ENCODE peak calls at places on chromosomes 6 and 20, in four cellular contexts. K is mesenchymal stem cell, Z is SJSA1, N is left ventricle myocardium inferior. J is an unnamed sample. For H3K36me3, the result is how much of the 10 kb centered on the place peaks cover.

GRCh38 chr6:103570431-103570830 is 1289.3 kb downstream of the HACE1 start:
- DNase-seq in K (no peak), Z (no peak), N (no peak), J (no peak)

GRCh38 chr20:56359212-56360132 is 698 bp downstream of the FAM210B start:
- DNase-seq in K (peak), Z (peak), N (peak), J (peak)

GRCh38 chr20:17647391-17648305 is 34.4 kb downstream of the RRBP1 start:
- DNase-seq in K (no peak), Z (no peak), N (no peak), J (no peak)

GRCh38 chr6:160160450-160160849 is 38.8 kb downstream of the SLC22A1 start:
- DNase-seq in K (no peak), Z (no peak), N (no peak), J (no peak)

GRCh38 chr20:21511485-21511849 is 2.4 kb downstream of the NKX2-2 start:
- DNase-seq in K (no peak), Z (peak), N (no peak), J (no peak)

GRCh38 chr6:108896111-108896661 is 48.0 kb downstream of the ARMC2 start:
- DNase-seq in K (peak), Z (no peak), N (no peak), J (no peak)

GRCh38 chr6:169141706-169142705 is 111.6 kb downstream of the THBS2 start:
- DNase-seq in K (no peak), Z (no peak), N (peak), J (peak)

GRCh38 chr6:52130440-52130839 is 43.0 kb upstream of the PKHD1 start:
- DNase-seq in K (no peak), Z (no peak), N (no peak), J (no peak)

GRCh38 chr6:72952808-72953630 is 272.3 kb downstream of the KHDC1L start:
- DNase-seq in K (peak), Z (no peak), N (no peak), J (no peak)

GRCh38 chr6:66772785-66773184 is 1065.8 kb upstream of the EYS start:
- DNase-seq in K (peak), Z (no peak), N (peak), J (peak)

GRCh38 chr6:167093922-167094432 is 28.9 kb upstream of the CCR6 start:
- DNase-seq in K (no peak), Z (no peak), N (no peak), J (no peak)

GRCh38 chr20:4341804-4342560 is 326.6 kb upstream of the RNF24 start:
- DNase-seq in K (peak), Z (peak), N (no peak), J (no peak)

GRCh38 chr20:58045156-58045555 is 183.3 kb downstream of the ANKRD60 start:
- DNase-seq in K (no peak), Z (no peak), N (no peak), J (no peak)

GRCh38 chr6:80250391-80250997 is 144.0 kb downstream of the BCKDHB start:
- DNase-seq in K (peak), Z (no peak), N (no peak), J (no peak)

GRCh38 chr6:162237331-162237730 is 490.2 kb downstream of the PRKN start:
- DNase-seq in K (no peak), Z (no peak), N (no peak), J (no peak)

GRCh38 chr20:18879262-18879661 is 65.7 kb downstream of the SCP2D1 start:
- DNase-seq in K (no peak), Z (no peak), N (no peak), J (no peak)

GRCh38 chr6:33691456-33692077 is 19.9 kb downstream of the UQCC2 start:
- DNase-seq in K (no peak), Z (no peak), N (no peak), J (no peak)

GRCh38 chr6:168190646-168191443 is 111.8 kb upstream of the FRMD1 start:
- DNase-seq in K (no peak), Z (peak), N (no peak), J (peak)

GRCh38 chr6:89436226-89436625 is 3.3 kb downstream of the ANKRD6 start:
- DNase-seq in K (no peak), Z (no peak), N (no peak), J (no peak)

GRCh38 chr6:74458536-74458935 is 747.3 kb downstream of the COL12A1 start:
- DNase-seq in K (peak), Z (no peak), N (no peak), J (no peak)

GRCh38 chr6:17485181-17485580 is 91.8 kb downstream of the CAP2 start:
- DNase-seq in K (no peak), Z (no peak), N (no peak), J (no peak)

GRCh38 chr20:4820833-4821518 is 99.3 kb downstream of the PRND start:
- DNase-seq in K (peak), Z (no peak), N (no peak), J (peak)

GRCh38 chr20:8721098-8721497 is 347.8 kb upstream of the PLCB4 start:
- DNase-seq in K (peak), Z (peak), N (peak), J (no peak)

GRCh38 chr20:44074252-44075151 is 112.5 kb downstream of the JPH2 start:
- DNase-seq in K (peak), Z (peak), N (peak), J (peak)

DNA sequence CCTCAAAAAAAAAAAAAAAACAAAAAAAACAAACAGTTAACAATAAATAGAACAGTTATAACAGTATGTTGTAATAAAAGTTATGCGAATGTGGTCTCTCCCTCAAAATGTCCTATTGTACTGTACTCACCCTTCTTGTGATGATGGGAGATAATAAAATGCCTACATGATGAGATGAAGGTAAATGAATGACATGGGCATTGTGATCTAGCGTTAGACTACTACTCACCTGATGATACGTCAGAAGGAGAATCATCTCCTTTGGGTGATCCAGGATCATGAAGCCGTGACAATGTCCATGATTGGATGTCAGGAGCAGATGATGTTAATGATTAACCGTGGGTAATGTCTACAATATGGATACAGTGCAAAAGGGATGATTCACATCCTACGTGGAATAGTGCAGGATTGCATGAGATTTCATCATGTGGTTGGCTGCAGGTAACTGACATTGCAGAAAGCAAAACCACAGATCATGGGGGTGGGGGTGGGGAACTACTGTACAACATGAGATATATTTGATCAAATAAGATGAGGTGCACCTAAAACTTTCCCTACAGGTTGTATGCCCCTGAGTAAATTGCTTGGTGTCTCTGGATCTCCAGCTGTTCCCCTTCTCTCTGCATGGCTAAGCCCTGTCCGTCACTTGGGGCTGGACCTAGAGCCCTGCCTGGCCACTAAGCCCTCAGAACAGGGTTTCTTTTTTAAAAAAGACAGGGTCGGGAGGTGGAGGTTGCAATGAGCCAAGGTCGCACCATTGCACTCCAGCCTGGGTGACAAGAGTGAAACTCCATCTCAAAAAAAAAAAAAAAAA is 6.2 kb upstream of the RBCK1 start:
- DNase-seq in K (no peak), Z (no peak), N (no peak), J (peak)
- H3K4me3 ChIP-seq in K (no peak), Z (no peak), N (no peak), J (no peak)

GRCh38 chr6:27825025-27825823 is 87.0 kb downstream of the OR2B2 start:
- DNase-seq in K (peak), Z (no peak), N (no peak), J (no peak)
- H3K27ac ChIP-seq in K (peak), Z (peak), N (peak), J (peak)

GRCh38 chr20:35011589-35012226 is 56.0 kb downstream of the MYH7B start:
- DNase-seq in K (no peak), Z (peak), N (no peak), J (peak)

GRCh38 chr20:35008411-35009342 is 53.0 kb downstream of the MYH7B start:
- DNase-seq in K (no peak), Z (no peak), N (no peak), J (peak)

GRCh38 chr20:35010405-35011192 is 54.9 kb downstream of the MYH7B start:
- DNase-seq in K (no peak), Z (no peak), N (no peak), J (peak)

GRCh38 chr20:35007891-35008290 is 52.2 kb downstream of the MYH7B start:
- DNase-seq in K (no peak), Z (no peak), N (no peak), J (peak)

GRCh38 chr20:35009665-35010328 is 54.1 kb downstream of the MYH7B start:
- DNase-seq in K (no peak), Z (no peak), N (no peak), J (no peak)
- H3K36me3 ChIP-seq in K (half or more), Z (half or more), N (half or more), J (half or more)

GRCh38 chr6:39958947-39959346 is 24.7 kb upstream of the MOCS1 start:
- DNase-seq in K (no peak), Z (no peak), N (no peak), J (no peak)
- H3K4me3 ChIP-seq in K (no peak), Z (no peak), N (no peak), J (no peak)

DNA sequence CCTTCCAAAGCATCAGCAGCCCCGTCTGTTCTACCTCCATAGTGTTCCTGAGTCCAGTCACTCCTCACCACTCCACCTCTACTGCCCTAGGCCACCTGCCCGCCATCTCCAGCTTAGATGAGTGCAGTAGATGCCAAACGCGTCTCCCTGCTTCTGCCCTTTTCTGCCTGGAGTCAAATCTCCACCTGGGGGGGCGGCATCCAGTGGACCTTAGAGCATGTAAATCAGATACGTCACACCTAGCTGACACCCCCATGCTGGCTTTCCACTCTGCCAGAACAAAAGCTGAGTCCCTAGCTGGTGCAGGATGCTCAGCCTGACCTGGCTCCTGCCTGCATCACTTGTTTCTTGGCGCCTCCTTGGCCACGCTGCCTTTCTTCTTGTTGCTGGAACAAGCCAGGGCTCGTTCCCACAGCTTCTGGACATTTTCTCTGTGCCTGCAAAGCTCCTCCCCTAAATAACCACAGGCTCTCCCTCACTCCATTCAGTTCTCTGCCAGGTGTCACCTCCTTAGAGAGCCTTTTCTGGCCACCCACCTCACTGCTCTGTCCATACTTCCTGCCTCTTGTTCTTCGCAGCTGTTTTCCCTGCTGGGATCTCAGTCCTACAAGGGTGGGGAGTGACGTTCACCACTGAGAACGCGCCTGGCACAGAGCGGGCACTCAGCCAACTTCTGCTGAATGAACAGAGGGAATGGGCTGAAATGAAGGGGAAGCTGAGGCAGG is 5.8 kb downstream of the DDR1 start:
- DNase-seq in K (no peak), Z (no peak), N (no peak), J (no peak)
- H3K27ac ChIP-seq in K (no peak), Z (no peak), N (no peak), J (no peak)

DNA sequence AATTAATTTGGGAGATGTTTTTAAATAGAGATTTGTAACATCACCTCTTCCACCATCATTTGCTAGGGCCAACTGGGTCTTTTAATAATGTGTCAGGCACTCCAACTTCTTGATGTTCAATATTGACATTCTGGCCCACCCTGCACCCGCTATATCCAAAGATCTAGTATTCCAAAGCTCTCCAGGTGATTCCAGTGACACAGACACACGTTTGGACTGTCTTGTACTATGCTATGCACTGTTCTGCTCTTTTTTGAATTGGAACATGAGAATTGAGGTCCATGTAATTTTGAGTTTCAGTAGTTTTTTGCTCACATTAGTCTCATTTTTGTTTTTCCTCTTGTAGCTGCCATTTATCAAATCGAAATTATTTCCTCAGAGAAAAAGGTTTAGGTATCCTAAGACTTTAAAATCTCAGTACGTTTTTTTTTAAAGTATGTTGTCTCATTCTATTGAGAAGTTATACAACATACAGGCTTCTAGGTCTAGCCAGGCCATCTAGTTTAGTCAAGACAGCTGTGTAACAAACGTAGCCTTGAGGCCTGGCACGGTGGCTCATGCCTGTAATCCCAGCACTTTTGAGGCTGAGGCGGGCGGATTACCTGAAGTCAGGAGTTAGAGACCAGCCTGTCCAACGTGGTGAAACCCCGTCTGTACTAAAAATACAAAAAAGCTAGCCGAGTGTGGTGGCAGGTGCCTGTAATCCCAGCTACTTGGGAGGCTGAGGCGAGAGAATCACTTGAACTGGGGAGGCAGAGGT is 3.1 kb downstream of the BICRAL start:
- DNase-seq in K (no peak), Z (no peak), N (peak), J (no peak)
- H3K36me3 ChIP-seq in K (under half), Z (under half), N (under half), J (under half)

GRCh38 chr20:59937150-59937549 is 3.0 kb downstream of the PPP1R3D start:
- DNase-seq in K (no peak), Z (no peak), N (no peak), J (no peak)
- H3K4me3 ChIP-seq in K (peak), Z (no peak), N (peak), J (no peak)

DNA sequence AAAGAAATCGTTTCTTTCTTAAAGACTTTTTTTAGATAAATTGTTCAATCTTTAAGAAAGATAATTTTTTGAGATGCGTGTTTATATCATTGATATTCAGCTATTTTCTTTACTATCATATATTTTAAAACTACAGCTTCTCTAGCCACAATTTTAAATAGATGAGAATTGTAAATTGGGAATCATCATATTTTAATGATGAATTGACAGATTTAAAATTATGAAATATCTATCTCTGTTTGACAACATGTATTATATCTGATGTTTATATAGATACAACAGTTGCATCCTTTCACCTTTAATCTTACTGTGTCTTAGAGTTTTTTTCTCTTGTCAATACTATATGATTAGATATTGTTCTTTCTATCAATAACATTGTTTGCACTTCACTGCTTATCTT is 762.3 kb upstream of the GJE1 start:
- DNase-seq in K (no peak), Z (no peak), N (no peak), J (no peak)
- H3K27ac ChIP-seq in K (no peak), Z (no peak), N (no peak), J (no peak)

DNA sequence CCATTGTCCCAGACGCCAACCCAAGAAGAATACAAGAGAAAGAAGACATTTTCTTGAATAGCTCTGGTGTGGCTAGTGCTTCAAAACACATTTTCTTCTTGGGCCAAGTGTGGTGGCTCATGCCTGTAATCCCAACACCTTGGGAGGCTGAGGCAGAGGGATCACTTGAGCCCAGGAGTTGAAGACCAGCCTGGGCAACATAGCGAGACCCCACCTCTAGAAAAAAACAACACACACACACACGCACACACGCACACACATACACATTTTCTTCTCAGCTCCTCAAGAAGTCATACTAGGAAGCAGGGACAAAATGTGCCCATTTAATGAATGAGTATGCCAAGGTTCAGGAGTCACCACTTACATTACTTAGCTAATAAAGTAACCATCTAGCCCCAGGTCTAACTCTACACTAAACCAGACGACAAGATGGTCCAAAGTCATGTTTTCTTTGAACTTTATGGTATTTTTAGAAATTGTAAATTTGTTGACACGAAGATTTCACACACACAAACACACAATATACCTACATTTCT is 68.8 kb downstream of the ZMYND8 start:
- DNase-seq in K (no peak), Z (no peak), N (no peak), J (no peak)
- H3K36me3 ChIP-seq in K (half or more), Z (half or more), N (half or more), J (under half)